ENCODE peak calls at places on chromosomes 3 and 15, in eight cellular contexts. Y is dorsolateral prefrontal cortex, S is GM12865, D is PC-3, K is HepG2, R is tibial nerve, F is AG09309, Q is lung. U is an unnamed sample.

GRCh38 chr15:48367483-48367882 is 36.3 kb downstream of the DUT start:
- DNase-seq in Y (no peak), S (no peak), D (no peak), K (no peak), R (no peak), F (no peak), Q (no peak), U (no peak)

GRCh38 chr3:123346041-123346440 is 102.8 kb downstream of the ADCY5 start:
- DNase-seq in Y (no peak), S (no peak), D (no peak), K (no peak), R (no peak), F (no peak), Q (no peak), U (no peak)

GRCh38 chr3:155323063-155323666 is 29.7 kb upstream of the STRIT1 start:
- DNase-seq in Y (no peak), S (peak), D (peak), K (peak), R (no peak), F (peak), Q (peak), U (peak)

GRCh38 chr3:66115858-66116654 is 77.3 kb upstream of the MAGI1 start:
- DNase-seq in Y (no peak), S (no peak), D (peak), K (peak), R (no peak), F (peak), Q (peak), U (peak)

GRCh38 chr3:33798113-33798417 is 365 bp upstream of the PDCD6IP start:
- DNase-seq in Y (no peak), S (no peak), D (no peak), K (no peak), R (no peak), F (no peak), Q (no peak), U (no peak)

GRCh38 chr3:38458796-38459498 is 5.3 kb downstream of the ACVR2B start:
- DNase-seq in Y (no peak), S (no peak), D (peak), K (no peak), R (no peak), F (no peak), Q (peak), U (no peak)

GRCh38 chr3:16427309-16427965 is 86.1 kb downstream of the RFTN1 start:
- DNase-seq in Y (no peak), S (no peak), D (peak), K (no peak), R (no peak), F (peak), Q (peak), U (peak)

GRCh38 chr3:122577409-122578028 is at the start of gene PARP15:
- DNase-seq in Y (no peak), S (peak), D (no peak), K (no peak), R (no peak), F (no peak), Q (no peak), U (no peak)

GRCh38 chr3:86578071-86578470 is 412.9 kb downstream of the VGLL3 start:
- DNase-seq in Y (no peak), S (no peak), D (peak), K (no peak), R (no peak), F (no peak), Q (no peak), U (no peak)

GRCh38 chr3:2735392-2735894 is 374.7 kb downstream of the IL5RA start:
- DNase-seq in Y (no peak), S (peak), D (no peak), K (no peak), R (no peak), F (no peak), Q (no peak), U (no peak)

GRCh38 chr3:77161098-77161497 is 121.2 kb downstream of the ROBO2 start:
- DNase-seq in Y (no peak), S (no peak), D (no peak), K (no peak), R (no peak), F (no peak), Q (no peak), U (no peak)

GRCh38 chr3:193928354-193929209 is 207.4 kb upstream of the HES1 start:
- DNase-seq in Y (no peak), S (no peak), D (peak), K (no peak), R (no peak), F (no peak), Q (no peak), U (no peak)

GRCh38 chr15:74631935-74632560 is 16.4 kb downstream of the CLK3 start:
- DNase-seq in Y (peak), S (peak), D (peak), K (peak), R (peak), F (no peak), Q (peak), U (no peak)

GRCh38 chr3:46866720-46867549 is 3.7 kb upstream of the MYL3 start:
- DNase-seq in Y (peak), S (peak), D (peak), K (peak), R (peak), F (no peak), Q (peak), U (no peak)

GRCh38 chr3:52361454-52361853 is 45.3 kb downstream of the DNAH1 start:
- DNase-seq in Y (no peak), S (no peak), D (no peak), K (no peak), R (no peak), F (no peak), Q (no peak), U (no peak)

GRCh38 chr3:123028233-123028828 is 768 bp upstream of the SEMA5B start:
- DNase-seq in Y (peak), S (peak), D (peak), K (peak), R (peak), F (peak), Q (no peak), U (peak)

GRCh38 chr3:58531956-58532355 is 5.0 kb downstream of the ACOX2 start:
- DNase-seq in Y (no peak), S (no peak), D (peak), K (no peak), R (no peak), F (no peak), Q (no peak), U (no peak)

GRCh38 chr3:114496021-114496434 is 202.2 kb downstream of the TIGIT start:
- DNase-seq in Y (no peak), S (no peak), D (no peak), K (peak), R (no peak), F (peak), Q (no peak), U (no peak)

GRCh38 chr3:187743195-187744141 is 1.8 kb downstream of the BCL6 start:
- DNase-seq in Y (no peak), S (no peak), D (peak), K (no peak), R (peak), F (no peak), Q (peak), U (no peak)

GRCh38 chr3:20073683-20074082 is 33.4 kb downstream of the KAT2B start:
- DNase-seq in Y (no peak), S (no peak), D (no peak), K (no peak), R (no peak), F (no peak), Q (no peak), U (no peak)

GRCh38 chr3:71530903-71531535 is 52.5 kb downstream of the FOXP1 start:
- DNase-seq in Y (no peak), S (no peak), D (no peak), K (no peak), R (no peak), F (no peak), Q (no peak), U (no peak)

GRCh38 chr3:113660458-113660857 is 36.0 kb downstream of the USF3 start:
- DNase-seq in Y (no peak), S (peak), D (no peak), K (no peak), R (no peak), F (no peak), Q (no peak), U (no peak)

GRCh38 chr3:17420668-17421067 is 321.8 kb downstream of the TBC1D5 start:
- DNase-seq in Y (no peak), S (no peak), D (peak), K (peak), R (no peak), F (no peak), Q (no peak), U (no peak)

DNA sequence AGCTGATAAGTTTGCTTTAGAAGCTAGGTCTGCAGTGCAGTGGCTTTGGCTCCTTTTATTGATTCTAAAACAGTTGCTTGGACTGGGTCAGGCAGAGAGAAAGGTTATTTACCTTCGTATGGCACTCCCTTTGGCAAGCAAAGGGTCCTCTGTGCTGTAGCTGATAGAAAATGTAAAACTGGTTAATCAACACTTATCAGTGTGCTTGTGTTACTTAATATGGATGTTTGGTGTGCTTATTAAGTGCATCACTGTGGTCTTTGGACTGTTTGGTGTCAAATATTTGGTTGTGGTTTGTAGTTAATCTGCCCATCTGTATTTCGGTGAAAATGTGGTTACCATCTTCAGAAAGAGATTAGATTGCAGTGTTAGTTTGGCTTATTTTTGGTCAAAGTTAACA is 16.0 kb downstream of the UBE2E2 start:
- DNase-seq in Y (no peak), S (peak), D (peak), K (no peak), R (no peak), F (no peak), Q (no peak), U (no peak)
- H3K4me3 ChIP-seq in Y (no peak), S (no peak), D (no peak), K (no peak), R (no peak), F (no peak), Q (no peak), U (no peak)

GRCh38 chr3:170359178-170359704 is 1.7 kb downstream of the SKIL start:
- DNase-seq in Y (no peak), S (no peak), D (no peak), K (no peak), R (no peak), F (no peak), Q (no peak), U (no peak)
- H3K4me3 ChIP-seq in Y (peak), S (peak), D (peak), K (no peak), R (peak), F (peak), Q (no peak), U (peak)

DNA sequence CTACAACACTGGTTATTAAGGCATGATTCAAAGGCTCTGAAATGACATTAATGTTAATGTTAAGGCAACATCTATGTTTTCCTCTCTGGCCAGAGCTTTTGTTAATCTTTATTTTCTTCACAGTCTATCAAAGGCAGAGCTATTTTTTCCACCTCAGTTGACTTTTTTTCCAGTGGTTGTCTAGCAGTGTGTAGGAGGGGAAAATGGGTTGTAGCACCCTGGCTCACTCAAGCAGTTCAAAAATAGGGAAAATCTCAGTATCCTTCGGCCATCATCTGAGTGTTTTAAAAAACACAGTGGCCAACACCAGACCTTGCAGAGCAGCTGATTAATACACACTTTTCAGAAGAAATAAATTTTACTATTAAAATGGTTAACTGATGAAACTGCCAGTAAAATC is 21.4 kb downstream of the CBLB start:
- DNase-seq in Y (no peak), S (no peak), D (no peak), K (no peak), R (no peak), F (no peak), Q (no peak), U (no peak)
- H3K4me3 ChIP-seq in Y (no peak), S (no peak), D (no peak), K (no peak), R (no peak), F (no peak), Q (no peak), U (no peak)

GRCh38 chr15:37034835-37035234 is 65.5 kb downstream of the MEIS2 start:
- DNase-seq in Y (no peak), S (peak), D (no peak), K (no peak), R (no peak), F (no peak), Q (no peak), U (no peak)

GRCh38 chr15:37035349-37035748 is 65.0 kb downstream of the MEIS2 start:
- DNase-seq in Y (no peak), S (no peak), D (peak), K (peak), R (no peak), F (no peak), Q (no peak), U (no peak)

GRCh38 chr15:37037256-37037655 is 63.1 kb downstream of the MEIS2 start:
- DNase-seq in Y (no peak), S (no peak), D (no peak), K (no peak), R (no peak), F (no peak), Q (no peak), U (no peak)

GRCh38 chr15:37032091-37032775 is 68.1 kb downstream of the MEIS2 start:
- DNase-seq in Y (no peak), S (no peak), D (no peak), K (no peak), R (no peak), F (no peak), Q (peak), U (no peak)

DNA sequence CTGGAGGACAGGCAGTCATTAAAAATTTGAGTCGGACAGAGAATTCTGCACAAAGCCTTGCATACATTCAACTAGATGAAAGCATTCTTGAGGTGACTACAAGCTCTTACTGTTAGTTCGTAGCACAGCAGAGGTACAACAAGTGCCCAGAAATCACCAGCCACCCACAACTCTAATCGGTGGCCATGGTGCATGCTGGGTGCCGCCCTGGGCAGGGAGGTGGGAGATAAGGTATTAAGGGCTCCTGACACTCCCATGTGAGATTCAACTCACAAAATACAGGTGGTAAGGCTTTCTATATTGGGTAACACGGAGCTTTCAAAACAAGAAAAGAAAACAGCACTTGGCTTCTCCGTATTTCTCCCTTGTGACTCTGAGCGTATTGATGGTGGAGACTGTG is 66.0 kb downstream of the MEIS2 start:
- DNase-seq in Y (no peak), S (peak), D (no peak), K (no peak), R (no peak), F (no peak), Q (no peak), U (no peak)
- H3K4me3 ChIP-seq in Y (no peak), S (peak), D (no peak), K (no peak), R (no peak), F (no peak), Q (no peak), U (no peak)

DNA sequence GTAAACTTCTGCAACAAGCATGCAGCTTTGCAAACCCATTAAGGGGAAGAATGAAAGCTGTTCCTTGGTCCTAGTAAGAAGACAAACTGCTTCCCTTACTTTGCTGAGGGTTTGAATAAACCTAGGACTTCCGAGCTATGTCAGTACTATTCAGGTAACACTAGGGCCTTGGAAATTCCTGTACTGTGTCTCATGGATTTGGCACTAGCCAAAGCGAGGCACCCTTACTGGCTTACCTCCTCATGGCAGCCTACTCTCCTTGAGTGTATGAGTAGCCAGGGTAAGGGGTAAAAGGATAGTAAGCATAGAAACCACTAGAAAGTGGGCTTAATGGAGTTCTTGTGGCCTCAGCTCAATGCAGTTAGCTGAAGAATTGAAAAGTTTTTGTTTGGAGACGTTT is 224.2 kb downstream of the P3H2 start:
- DNase-seq in Y (no peak), S (no peak), D (no peak), K (no peak), R (no peak), F (no peak), Q (no peak), U (no peak)
- H3K4me3 ChIP-seq in Y (no peak), S (no peak), D (no peak), K (no peak), R (no peak), F (no peak), Q (no peak), U (no peak)

GRCh38 chr3:151460774-151461450 is at the start of gene IGSF10:
- DNase-seq in Y (no peak), S (no peak), D (no peak), K (no peak), R (no peak), F (no peak), Q (peak), U (no peak)
- H3K4me3 ChIP-seq in Y (peak), S (no peak), D (peak), K (no peak), R (peak), F (peak), Q (peak), U (peak)

DNA sequence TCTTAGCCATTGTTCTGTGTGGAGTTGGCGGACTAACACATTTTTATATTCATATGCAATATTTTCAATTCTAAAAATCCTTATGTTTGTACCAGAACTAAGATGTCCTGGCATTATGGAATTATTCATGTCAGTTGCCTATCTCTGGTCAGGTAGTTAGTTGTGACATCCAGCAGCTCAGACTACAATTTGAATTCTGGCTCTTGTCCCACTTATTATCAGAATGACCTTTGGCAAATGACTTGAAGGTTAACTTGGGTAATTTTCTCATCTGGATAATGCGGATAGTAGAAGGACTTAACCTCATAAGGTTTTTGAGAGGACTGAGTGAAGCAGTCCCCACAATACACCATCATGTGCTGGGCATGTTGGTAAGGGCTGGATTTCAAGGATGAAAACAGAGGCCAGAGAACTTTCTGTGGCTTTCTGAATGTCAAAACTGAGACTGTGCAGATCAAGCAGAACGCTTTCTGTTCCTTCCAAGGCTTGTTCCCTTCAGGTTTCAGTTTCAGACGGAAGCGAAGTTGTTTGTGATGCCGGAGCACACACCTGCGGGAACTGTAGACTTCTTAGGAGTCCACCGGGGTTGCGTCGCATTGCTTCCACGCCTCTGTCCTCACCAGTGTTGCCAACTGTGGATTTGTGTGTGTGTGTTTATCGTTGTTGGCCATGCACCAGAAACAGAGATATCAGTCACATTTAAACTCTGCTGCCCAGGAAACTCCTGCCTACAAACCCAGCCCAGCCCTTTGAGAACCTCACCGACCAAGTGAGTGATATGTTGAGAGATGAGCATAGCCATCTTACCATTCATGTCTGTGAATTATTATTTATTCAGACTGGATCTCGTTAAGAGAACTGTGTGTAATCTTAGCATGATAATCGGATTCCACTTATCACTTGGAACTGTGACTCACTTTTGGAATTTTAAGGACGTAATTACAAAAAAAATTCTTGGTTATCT is 76.0 kb downstream of the PTPRG start:
- DNase-seq in Y (no peak), S (peak), D (no peak), K (no peak), R (no peak), F (no peak), Q (no peak), U (no peak)
- H3K4me3 ChIP-seq in Y (no peak), S (no peak), D (no peak), K (no peak), R (no peak), F (no peak), Q (no peak), U (no peak)

DNA sequence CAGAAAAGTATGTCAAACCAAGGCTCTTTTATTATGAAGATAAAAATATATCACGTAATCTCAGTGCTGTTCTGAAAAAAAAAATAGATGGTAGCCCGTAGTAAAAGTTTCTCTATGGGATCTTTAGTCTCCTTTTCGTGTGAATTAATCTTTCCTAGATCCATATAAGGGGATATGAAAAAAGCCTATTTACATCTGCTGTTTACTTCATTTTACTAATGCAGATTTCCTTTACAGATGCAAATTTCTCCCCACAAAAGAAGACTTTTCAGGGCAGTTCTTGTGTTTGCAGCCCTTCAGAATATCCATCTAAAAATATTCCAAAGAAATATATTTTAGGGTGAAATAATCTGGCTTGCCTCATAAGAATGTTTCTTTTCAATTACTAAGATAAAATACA is 1291.7 kb downstream of the ROBO1 start:
- DNase-seq in Y (no peak), S (no peak), D (no peak), K (no peak), R (no peak), F (no peak), Q (no peak), U (no peak)
- H3K4me3 ChIP-seq in Y (no peak), S (no peak), D (no peak), K (no peak), R (no peak), F (no peak), Q (no peak), U (no peak)

U was measured in skeletal muscle cell.